ENCODE peak calls at places on chromosomes 7 and 10, in eight cellular contexts. C, N, H, Y, X, M, D and O are unnamed samples.
A peak's percentile ranks its signal among the peaks of the same experiment; 100 is the strongest.

GRCh38 chr10:23341004-23341403 is 3.6 kb downstream of the C10orf67 start:
- DNase-seq in N (no peak), M (peak; percentile 26), X (no peak), D (no peak), C (no peak), H (no peak), Y (no peak), O (no peak)

GRCh38 chr10:114962441-114962840 is 24.4 kb downstream of the TRUB1 start:
- DNase-seq in X (no peak), N (no peak), D (no peak), H (no peak), C (no peak), Y (no peak), M (no peak), O (no peak)

GRCh38 chr7:3910041-3910440 is 609.0 kb downstream of the SDK1 start:
- DNase-seq in M (no peak), X (no peak), C (no peak), N (no peak), Y (no peak), H (no peak), D (no peak), O (no peak)

GRCh38 chr7:30029696-30030095 is 1.5 kb downstream of the PLEKHA8 start:
- DNase-seq in D (no peak), C (no peak), X (no peak), N (no peak), Y (no peak), M (no peak), H (no peak), O (no peak)

GRCh38 chr7:122858310-122858709 is 27.9 kb downstream of the CADPS2 start:
- DNase-seq in H (no peak), C (no peak), D (no peak), X (no peak), N (no peak), M (no peak), Y (no peak), O (no peak)

GRCh38 chr7:50659329-50659965 is 94.2 kb upstream of the DDC start:
- DNase-seq in X (no peak), M (no peak), C (no peak), D (no peak), Y (no peak), N (no peak), H (no peak), O (no peak)

GRCh38 chr10:72081772-72082590 is 6.4 kb downstream of the SPOCK2 start:
- DNase-seq in C (peak; percentile 19), Y (no peak), X (no peak), N (no peak), D (no peak), M (no peak), H (no peak), O (no peak)

GRCh38 chr10:117007080-117007479 is 2.1 kb upstream of the SHTN1 start:
- DNase-seq in Y (no peak), H (peak; percentile 26), D (peak; percentile 59), N (no peak), M (peak; percentile 89), X (no peak), C (no peak), O (no peak)

GRCh38 chr10:113179270-113179669 is 229.2 kb downstream of the TCF7L2 start:
- DNase-seq in D (no peak), N (no peak), Y (no peak), C (no peak), X (no peak), H (no peak), M (peak; percentile 11), O (no peak)

GRCh38 chr10:102633282-102633681 is 11.0 kb upstream of the TRIM8 start:
- DNase-seq in C (no peak), H (no peak), Y (no peak), N (no peak), D (peak; percentile 92), M (peak; percentile 63), X (no peak), O (no peak)

GRCh38 chr10:69861251-69862240 is 59.8 kb downstream of the COL13A1 start:
- DNase-seq in C (no peak), D (peak; percentile 92), M (peak; percentile 90), H (peak; percentile 87), N (no peak), Y (no peak), X (no peak), O (peak; percentile 74)

GRCh38 chr10:131211965-131212619 is 99.4 kb downstream of the TCERG1L start:
- DNase-seq in N (no peak), H (no peak), C (no peak), D (no peak), X (no peak), M (no peak), Y (no peak), O (no peak)

GRCh38 chr7:70571986-70572385 is 560.0 kb upstream of the GALNT17 start:
- DNase-seq in Y (no peak), D (no peak), N (no peak), H (no peak), X (no peak), C (no peak), M (peak; percentile 22), O (no peak)

GRCh38 chr7:133484135-133484534 is 231.3 kb downstream of the EXOC4 start:
- DNase-seq in N (no peak), H (no peak), Y (no peak), D (no peak), M (no peak), X (no peak), C (peak; percentile 58), O (no peak)

GRCh38 chr10:75663947-75664664 is 232.7 kb downstream of the LRMDA start:
- DNase-seq in N (no peak), X (no peak), Y (no peak), H (no peak), D (peak; percentile 4), M (peak; percentile 73), C (no peak), O (no peak)

GRCh38 chr10:99681553-99681952 is 22.2 kb downstream of the ENTPD7 start:
- DNase-seq in N (no peak), M (peak; percentile 93), Y (no peak), X (no peak), D (peak; percentile 67), H (peak; percentile 64), C (no peak), O (no peak)

GRCh38 chr7:73429218-73429617 is 4.4 kb upstream of the FZD9 start:
- DNase-seq in X (no peak), M (peak; percentile 37), D (no peak), H (no peak), Y (no peak), N (no peak), C (no peak), O (no peak)

GRCh38 chr10:42997849-42998165 is 79.1 kb upstream of the RET start:
- DNase-seq in Y (no peak), N (no peak), C (no peak), M (no peak), H (no peak), D (no peak), X (no peak), O (no peak)

GRCh38 chr7:108368466-108368865 is 87.8 kb downstream of the NRCAM start:
- DNase-seq in N (no peak), H (peak; percentile 24), C (no peak), Y (no peak), M (no peak), D (no peak), X (no peak), O (peak; percentile 52)

GRCh38 chr10:43749145-43749576 is 100.5 kb upstream of the ZNF32 start:
- DNase-seq in X (no peak), C (no peak), H (no peak), D (no peak), M (no peak), Y (no peak), N (no peak), O (no peak)